ENCODE peak calls at places on chromosomes 4 and X, in seven cellular contexts. Z, I, J, M, D, O and R are unnamed samples.

GRCh38 chr4:94798808-94799207 is 41.1 kb downstream of the BMPR1B start:
- DNase-seq in Z (no peak), I (no peak), J (no peak), M (no peak), D (no peak), O (no peak), R (no peak)

GRCh38 chr4:120769227-120769626 is 153.3 kb downstream of the PRDM5 start:
- DNase-seq in Z (no peak), I (no peak), J (no peak), M (no peak), D (no peak), O (no peak), R (no peak)

GRCh38 chr4:27217261-27217769 is 356.7 kb downstream of the STIM2 start:
- DNase-seq in Z (no peak), I (no peak), J (no peak), M (no peak), D (no peak), O (no peak), R (no peak)

GRCh38 chr4:68962868-68963267 is 11.3 kb upstream of the UGT2A3 start:
- DNase-seq in Z (no peak), I (no peak), J (no peak), M (no peak), D (no peak), O (no peak), R (no peak)

GRCh38 chr4:37885496-37885895 is 5.4 kb upstream of the TBC1D1 start:
- DNase-seq in Z (no peak), I (no peak), J (no peak), M (no peak), D (no peak), O (peak), R (no peak)

GRCh38 chrX:131827935-131828334 is 195.2 kb upstream of the STK26 start:
- DNase-seq in Z (no peak), I (no peak), J (peak), M (peak), D (no peak), O (no peak), R (no peak)

GRCh38 chr4:25878676-25879075 is 15.9 kb upstream of the SEL1L3 start:
- DNase-seq in Z (no peak), I (no peak), J (no peak), M (no peak), D (no peak), O (no peak), R (no peak)

GRCh38 chr4:37245391-37245954 is 930 bp downstream of the NWD2 start:
- DNase-seq in Z (no peak), I (no peak), J (no peak), M (peak), D (no peak), O (no peak), R (no peak)

GRCh38 chrX:45164021-45164621 is 36.6 kb downstream of the DIPK2B start:
- DNase-seq in Z (no peak), I (no peak), J (peak), M (no peak), D (no peak), O (no peak), R (no peak)

GRCh38 chr4:111959202-111959601 is 186.1 kb upstream of the FAM241A start:
- DNase-seq in Z (no peak), I (no peak), J (no peak), M (no peak), D (no peak), O (no peak), R (no peak)

GRCh38 chr4:84879651-84880200 is 86.8 kb downstream of the WDFY3 start:
- DNase-seq in Z (no peak), I (no peak), J (no peak), M (no peak), D (no peak), O (no peak), R (no peak)

GRCh38 chrX:65706041-65706828 is 38.8 kb downstream of the MSN start:
- DNase-seq in Z (no peak), I (no peak), J (no peak), M (no peak), D (no peak), O (no peak), R (no peak)

GRCh38 chr4:189090174-189090814 is 850.4 kb upstream of the FRG1 start:
- DNase-seq in Z (no peak), I (no peak), J (no peak), M (peak), D (no peak), O (no peak), R (no peak)

GRCh38 chr4:17203767-17204166 is 305.3 kb upstream of the LDB2 start:
- DNase-seq in Z (no peak), I (no peak), J (no peak), M (no peak), D (no peak), O (no peak), R (no peak)

GRCh38 chr4:120691106-120691505 is 231.4 kb downstream of the PRDM5 start:
- DNase-seq in Z (no peak), I (no peak), J (no peak), M (no peak), D (no peak), O (no peak), R (no peak)

GRCh38 chr4:26023191-26023972 is 109.4 kb downstream of the SMIM20 start:
- DNase-seq in Z (no peak), I (no peak), J (no peak), M (no peak), D (no peak), O (no peak), R (no peak)

GRCh38 chr4:23022032-23022431 is 329.3 kb downstream of the GBA3 start:
- DNase-seq in Z (no peak), I (no peak), J (no peak), M (no peak), D (no peak), O (no peak), R (no peak)

GRCh38 chr4:124931050-124931449 is 218.5 kb upstream of the ANKRD50 start:
- DNase-seq in Z (no peak), I (no peak), J (no peak), M (no peak), D (no peak), O (no peak), R (no peak)

GRCh38 chr4:5409980-5410618 is 298.3 kb downstream of the EVC2 start:
- DNase-seq in Z (no peak), I (no peak), J (no peak), M (peak), D (no peak), O (no peak), R (peak)

GRCh38 chr4:108838451-108838850 is 75.6 kb upstream of the ETNPPL start:
- DNase-seq in Z (no peak), I (no peak), J (no peak), M (no peak), D (no peak), O (no peak), R (no peak)

GRCh38 chrX:119272882-119273806 is 37.1 kb downstream of the PGRMC1 start:
- DNase-seq in Z (peak), I (no peak), J (no peak), M (peak), D (no peak), O (peak), R (no peak)

GRCh38 chr4:84967292-84967651 is 782 bp upstream of the WDFY3 start:
- DNase-seq in Z (no peak), I (no peak), J (no peak), M (no peak), D (no peak), O (no peak), R (no peak)

GRCh38 chr4:75542824-75543223 is 13.0 kb upstream of the ODAPH start:
- DNase-seq in Z (no peak), I (no peak), J (no peak), M (no peak), D (no peak), O (no peak), R (no peak)

GRCh38 chr4:46994007-46994405 is 625 bp upstream of the GABRA4 start:
- DNase-seq in Z (no peak), I (no peak), J (no peak), M (peak), D (no peak), O (no peak), R (no peak)

GRCh38 chr4:6319530-6320150 is 50.0 kb downstream of the WFS1 start:
- DNase-seq in Z (no peak), I (no peak), J (no peak), M (no peak), D (no peak), O (no peak), R (no peak)

GRCh38 chr4:78939667-78940008 is 400 bp upstream of the PAQR3 start:
- DNase-seq in Z (no peak), I (no peak), J (peak), M (no peak), D (no peak), O (no peak), R (no peak)

GRCh38 chr4:30726090-30726668 is 6.0 kb downstream of the PCDH7 start:
- DNase-seq in Z (no peak), I (no peak), J (no peak), M (no peak), D (no peak), O (no peak), R (no peak)

GRCh38 chr4:36394352-36394903 is 113.0 kb downstream of the DTHD1 start:
- DNase-seq in Z (no peak), I (no peak), J (no peak), M (no peak), D (no peak), O (no peak), R (no peak)

GRCh38 chr4:13678186-13678924 is 50.8 kb upstream of the BOD1L1 start:
- DNase-seq in Z (no peak), I (no peak), J (peak), M (no peak), D (no peak), O (no peak), R (no peak)

GRCh38 chrX:119541188-119541587 is 24.0 kb downstream of the STEEP1 start:
- DNase-seq in Z (no peak), I (no peak), J (no peak), M (peak), D (no peak), O (no peak), R (no peak)

GRCh38 chrX:132270021-132270420 is 50.8 kb upstream of the RAP2C start:
- DNase-seq in Z (no peak), I (no peak), J (no peak), M (no peak), D (no peak), O (no peak), R (no peak)

GRCh38 chr4:47668810-47669408 is 169.0 kb downstream of the CORIN start:
- DNase-seq in Z (no peak), I (peak), J (peak), M (peak), D (peak), O (no peak), R (no peak)

DNA sequence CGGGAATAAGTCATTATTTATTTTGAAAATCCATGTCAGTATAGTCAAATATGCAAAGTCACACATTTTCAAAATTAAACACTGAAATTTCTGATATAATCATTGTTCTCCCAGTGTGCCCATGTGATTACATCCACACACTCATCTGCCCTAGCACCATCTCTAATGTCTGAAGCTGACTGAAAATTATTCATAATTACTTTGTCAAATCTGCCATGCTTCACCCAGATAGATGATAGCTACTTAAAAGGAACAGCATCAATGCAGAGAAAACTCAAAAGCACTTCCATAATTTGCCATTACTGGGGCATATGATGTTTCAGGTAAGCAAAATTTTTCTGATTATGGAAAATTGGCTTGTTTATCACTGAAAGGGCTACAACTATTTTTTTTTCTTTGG is 1433.3 kb upstream of the IGFBP7 start:
- DNase-seq in Z (no peak), I (no peak), J (no peak), M (no peak), D (no peak), O (no peak), R (no peak)
- TF ChIP-seq POLR2AphosphoS5 in Z (no peak), I (no peak), J (no peak), M (no peak), D (no peak), O (no peak), R (no peak)

DNA sequence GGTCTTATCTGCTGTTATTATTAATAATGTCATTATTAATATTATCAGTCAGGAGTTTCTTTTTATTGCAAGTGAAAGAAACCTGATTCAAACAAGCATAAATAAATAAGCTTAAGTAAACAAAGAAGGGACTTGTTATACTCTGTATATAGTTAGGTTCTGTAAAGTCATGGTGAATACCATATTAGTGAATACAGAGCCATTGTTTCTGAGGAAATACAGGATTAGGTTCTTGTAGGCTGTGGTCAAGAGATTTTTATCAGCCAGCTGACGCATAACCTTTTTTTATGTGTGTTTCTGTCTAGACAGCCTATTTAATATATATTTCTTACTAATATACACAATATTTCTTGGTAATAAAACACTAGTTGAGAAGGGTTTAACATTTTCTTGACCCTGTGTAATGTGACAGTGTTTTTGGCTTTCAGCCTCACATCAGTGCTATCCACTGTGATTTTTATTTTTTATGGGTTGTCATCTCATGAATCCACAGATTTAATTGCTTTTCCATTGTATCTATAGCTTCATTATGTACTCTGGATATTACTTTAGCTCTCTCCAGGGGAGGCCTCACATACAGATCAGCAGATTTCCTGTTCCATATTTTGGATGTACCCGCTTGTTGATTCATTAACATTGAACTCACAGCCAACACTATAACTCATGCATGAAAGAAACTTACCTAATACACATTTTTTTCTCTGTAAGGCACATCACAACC is 8.0 kb downstream of the HERC3 start:
- DNase-seq in Z (no peak), I (no peak), J (no peak), M (no peak), D (no peak), O (no peak), R (no peak)
- TF ChIP-seq POLR2AphosphoS5 in Z (no peak), I (no peak), J (no peak), M (no peak), D (no peak), O (no peak), R (peak)

GRCh38 chrX:23901065-23901464 is 6.7 kb downstream of the APOO start:
- DNase-seq in Z (no peak), I (no peak), J (no peak), M (no peak), D (no peak), O (no peak), R (no peak)
- TF ChIP-seq POLR2AphosphoS5 in Z (no peak), I (no peak), J (no peak), M (no peak), D (no peak), O (no peak), R (no peak)

GRCh38 chrX:153750126-153750774 is 13.8 kb upstream of the PLXNB3 start:
- DNase-seq in Z (no peak), I (no peak), J (no peak), M (no peak), D (no peak), O (no peak), R (no peak)

GRCh38 chrX:153744210-153745066 is 19.6 kb upstream of the PLXNB3 start:
- DNase-seq in Z (no peak), I (no peak), J (peak), M (peak), D (no peak), O (peak), R (no peak)

GRCh38 chrX:153740631-153741222 is 16.1 kb downstream of the ABCD1 start:
- DNase-seq in Z (no peak), I (no peak), J (no peak), M (no peak), D (no peak), O (no peak), R (no peak)

GRCh38 chrX:153741446-153741845 is 16.8 kb downstream of the ABCD1 start:
- DNase-seq in Z (no peak), I (no peak), J (no peak), M (no peak), D (no peak), O (no peak), R (no peak)

GRCh38 chrX:153746359-153746758 is 17.7 kb upstream of the PLXNB3 start:
- DNase-seq in Z (no peak), I (no peak), J (no peak), M (no peak), D (no peak), O (no peak), R (no peak)
- TF ChIP-seq POLR2AphosphoS5 in Z (no peak), I (no peak), J (no peak), M (no peak), D (no peak), O (no peak), R (no peak)

GRCh38 chrX:2696698-2697215 is 5.7 kb downstream of the CD99 start:
- DNase-seq in Z (peak), I (no peak), J (peak), M (no peak), D (no peak), O (no peak), R (no peak)
- TF ChIP-seq POLR2AphosphoS5 in Z (no peak), I (no peak), J (no peak), M (no peak), D (no peak), O (no peak), R (no peak)

GRCh38 chr4:145812902-145813301 is 125.7 kb downstream of the ZNF827 start:
- DNase-seq in Z (no peak), I (no peak), J (no peak), M (no peak), D (no peak), O (no peak), R (no peak)

GRCh38 chr4:145805490-145805889 is 125.5 kb downstream of the C4orf51 start:
- DNase-seq in Z (no peak), I (no peak), J (no peak), M (peak), D (no peak), O (no peak), R (no peak)

GRCh38 chr4:145808848-145809512 is 129.0 kb downstream of the C4orf51 start:
- DNase-seq in Z (no peak), I (no peak), J (no peak), M (no peak), D (no peak), O (no peak), R (no peak)

GRCh38 chr4:145804134-145804533 is 124.2 kb downstream of the C4orf51 start:
- DNase-seq in Z (no peak), I (no peak), J (no peak), M (no peak), D (no peak), O (no peak), R (no peak)

DNA sequence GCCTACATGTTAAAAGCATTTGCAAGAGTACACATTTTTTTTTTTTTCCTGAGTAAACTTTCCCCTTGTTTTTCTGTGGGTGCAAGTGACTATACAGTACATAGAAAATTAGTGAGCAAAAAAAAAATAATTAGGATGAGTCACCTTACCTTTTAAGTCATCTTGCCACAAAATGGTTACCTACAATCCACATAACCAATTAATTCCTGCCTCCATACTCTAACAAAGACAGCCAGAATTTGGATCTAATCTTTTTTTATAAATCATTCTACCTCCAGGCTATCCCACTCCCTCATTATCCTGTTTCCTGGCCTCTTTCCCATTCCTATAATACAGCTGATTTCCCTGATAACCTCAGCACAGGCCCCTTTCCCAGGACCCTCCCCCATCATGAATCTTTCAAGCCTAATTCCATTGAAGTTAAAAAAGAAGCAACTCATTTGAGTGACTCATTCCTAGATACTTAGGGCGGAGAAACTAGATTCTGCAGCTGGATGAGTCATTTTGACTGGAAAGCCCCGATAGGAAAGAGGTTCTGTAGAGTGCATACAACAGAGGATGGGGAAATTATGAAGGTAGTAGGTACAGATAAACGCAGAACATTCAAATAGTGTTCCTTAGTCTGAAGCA is 128.2 kb downstream of the C4orf51 start:
- DNase-seq in Z (peak), I (no peak), J (peak), M (peak), D (peak), O (no peak), R (no peak)
- TF ChIP-seq POLR2AphosphoS5 in Z (no peak), I (no peak), J (no peak), M (no peak), D (no peak), O (peak), R (no peak)

GRCh38 chr4:83639849-83640493 is 104.1 kb downstream of the GPAT3 start:
- DNase-seq in Z (peak), I (peak), J (peak), M (peak), D (peak), O (no peak), R (no peak)
- TF ChIP-seq POLR2AphosphoS5 in Z (no peak), I (no peak), J (no peak), M (no peak), D (no peak), O (no peak), R (no peak)